ENCODE peak calls at places on chromosome 15, in four cellular contexts. X, J, I and O are unnamed samples. For H3K9me3, the result is how much of the 10 kb centered on the place peaks cover.

GRCh38 chr15:82830427-82831173 is 21.2 kb downstream of the WHAMM start:
- DNase-seq in X (no peak), J (no peak), I (no peak), O (no peak)

GRCh38 chr15:31434418-31435255 is 108.0 kb downstream of the KLF13 start:
- DNase-seq in X (peak), I (peak), J (peak), O (peak)

GRCh38 chr15:41648770-41649169 is 11.4 kb upstream of the MGA start:
- DNase-seq in X (peak), I (no peak), J (no peak), O (no peak)

GRCh38 chr15:63439536-63440264 is 58.1 kb upstream of the CA12 start:
- DNase-seq in X (no peak), J (no peak), I (no peak), O (no peak)

GRCh38 chr15:48559270-48559669 is 86.2 kb downstream of the FBN1 start:
- DNase-seq in I (no peak), J (no peak), X (peak), O (peak)

GRCh38 chr15:86916671-86917450 is 837.2 kb downstream of the AGBL1 start:
- DNase-seq in I (peak), X (peak), J (no peak), O (no peak)

GRCh38 chr15:29472901-29473423 is 203.3 kb upstream of the NSMCE3 start:
- DNase-seq in I (no peak), X (no peak), J (no peak), O (no peak)

GRCh38 chr15:25134546-25134945 is 179.8 kb downstream of the SNRPN start:
- DNase-seq in X (peak), J (no peak), I (no peak), O (no peak)

GRCh38 chr15:67114846-67115521 is 49.6 kb downstream of the SMAD3 start:
- DNase-seq in J (no peak), I (no peak), X (no peak), O (no peak)

GRCh38 chr15:28921925-28922711 is 36.3 kb downstream of the APBA2 start:
- DNase-seq in I (no peak), X (no peak), J (no peak), O (no peak)

GRCh38 chr15:33500432-33500831 is 189.7 kb downstream of the RYR3 start:
- DNase-seq in I (no peak), X (no peak), J (no peak), O (no peak)
- H3K4me3 ChIP-seq in I (no peak), X (no peak), J (no peak), O (no peak)

GRCh38 chr15:27429577-27429976 is 458.6 kb downstream of the GABRG3 start:
- DNase-seq in X (no peak), I (no peak), J (no peak), O (no peak)

GRCh38 chr15:27422997-27423396 is 452.0 kb downstream of the GABRG3 start:
- DNase-seq in J (no peak), X (no peak), I (no peak), O (no peak)

DNA sequence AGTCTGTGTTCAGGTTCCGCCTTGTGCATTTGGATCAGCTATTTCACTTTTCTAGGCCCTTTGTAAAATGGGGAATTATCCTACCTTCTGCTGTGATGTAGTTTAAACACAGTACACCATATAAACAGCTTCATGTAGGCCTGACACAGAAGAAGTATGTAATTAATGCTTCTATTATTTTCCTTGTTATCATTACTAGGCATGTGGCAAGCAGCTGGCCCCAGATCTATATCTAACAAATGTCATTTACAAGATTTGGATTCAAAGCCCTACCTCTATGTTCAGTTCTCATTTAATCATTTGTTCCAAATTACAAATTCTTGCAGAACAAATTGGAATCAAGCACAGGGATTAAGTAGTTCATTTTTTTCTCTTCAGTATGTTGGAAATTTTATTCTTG is 456.4 kb downstream of the GABRG3 start:
- DNase-seq in I (no peak), X (no peak), J (no peak), O (no peak)
- H3K9me3 ChIP-seq in I (under half), X (under half), J (under half), O (under half)

DNA sequence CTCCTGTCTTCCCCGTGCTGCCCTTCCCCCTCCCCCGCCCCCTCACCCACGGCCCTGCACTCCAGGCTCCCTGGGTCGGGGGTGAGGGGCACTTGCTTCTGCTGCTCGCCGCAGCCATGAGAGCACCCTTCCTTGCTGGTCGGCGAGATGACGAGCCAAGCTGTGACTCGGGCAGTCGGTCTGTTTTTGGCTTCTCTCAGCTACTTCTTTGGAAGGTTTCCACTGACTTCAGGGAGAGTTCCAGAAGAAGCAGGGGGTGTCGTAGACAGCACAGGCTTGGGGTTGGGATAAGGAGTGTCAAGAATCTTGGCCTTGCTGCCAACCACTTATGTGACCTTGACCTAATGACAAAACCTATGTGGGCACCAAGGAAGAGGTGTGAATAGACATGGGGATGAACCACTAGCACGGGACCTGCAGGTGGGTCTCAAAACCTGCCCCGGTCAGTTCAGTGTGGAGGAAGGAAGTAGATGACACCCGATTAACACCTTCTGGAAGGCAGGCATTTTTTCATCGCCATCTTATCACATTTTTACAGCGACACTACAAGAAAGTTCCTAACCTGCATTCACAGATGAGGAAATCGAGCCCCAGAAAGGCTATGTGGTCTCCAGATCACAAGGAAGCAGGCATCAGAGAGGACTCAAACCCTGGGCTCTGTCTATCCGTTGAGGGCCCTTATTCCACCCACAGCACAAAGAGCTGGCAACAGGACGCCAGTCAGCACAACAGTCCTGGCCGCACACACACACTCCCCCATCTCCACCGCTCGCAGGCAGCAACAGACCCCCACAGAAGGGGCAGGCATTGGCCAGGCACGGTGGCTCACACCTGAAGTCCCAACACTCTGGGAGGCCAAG is 120.9 kb downstream of the LIPC start:
- DNase-seq in I (no peak), X (no peak), J (no peak), O (no peak)
- H3K4me3 ChIP-seq in I (no peak), X (peak), J (no peak), O (no peak)

GRCh38 chr15:56227315-56227714 is 16.4 kb downstream of the RFX7 start:
- DNase-seq in I (no peak), J (no peak), X (no peak), O (no peak)

GRCh38 chr15:56228352-56228751 is 15.3 kb downstream of the RFX7 start:
- DNase-seq in X (no peak), J (no peak), I (no peak), O (no peak)

GRCh38 chr15:56228854-56229253 is 14.8 kb downstream of the RFX7 start:
- DNase-seq in J (no peak), I (no peak), X (no peak), O (no peak)

GRCh38 chr15:56225520-56225919 is 18.2 kb downstream of the RFX7 start:
- DNase-seq in J (no peak), I (no peak), X (no peak), O (no peak)

DNA sequence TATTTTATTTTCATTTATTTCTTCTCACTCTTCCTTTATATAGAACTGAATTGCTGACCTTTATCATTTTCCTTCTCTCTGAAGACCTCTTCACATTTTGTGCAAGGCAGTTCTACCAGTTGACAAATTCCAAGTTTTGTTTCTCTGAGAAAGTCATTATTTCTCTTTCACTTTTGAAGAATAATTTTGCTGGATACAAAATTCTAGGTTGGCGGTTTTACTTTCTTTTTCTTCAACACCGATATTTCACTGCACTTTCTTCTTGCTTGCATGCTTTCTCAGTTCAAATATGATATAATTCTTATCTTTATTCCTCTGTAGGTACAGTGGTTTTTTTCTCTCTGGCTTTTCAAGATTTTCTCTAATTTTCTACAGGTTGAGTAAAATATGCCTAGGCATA is 15.9 kb downstream of the RFX7 start:
- DNase-seq in J (no peak), I (no peak), X (no peak), O (no peak)
- H3K9me3 ChIP-seq in J (under half), I (under half), X (half or more), O (under half)